ENCODE peak calls at places on chromosomes 6 and 20, in six cellular contexts. One of them, this sample, is unnamed. For H3K4me1, the result is how much of the 10 kb centered on the place peaks cover.

GRCh38 chr6:73145690-73146089 is 79.6 kb downstream of the KHDC1L start:
- DNase-seq in IMR-90: no peak
- DNase-seq in right lobe of liver: no peak
- DNase-seq in stomach: no peak
- DNase-seq in A549: no peak
- DNase-seq in breast epithelium: no peak
- DNase-seq in this sample: no peak

GRCh38 chr6:28589234-28589951 is 63.7 kb downstream of the GPX5 start:
- DNase-seq in IMR-90: peak
- DNase-seq in right lobe of liver: no peak
- DNase-seq in stomach: no peak
- DNase-seq in A549: peak
- DNase-seq in breast epithelium: no peak
- DNase-seq in this sample: peak

GRCh38 chr20:51134405-51134804 is 111.5 kb upstream of the KCNG1 start:
- DNase-seq in IMR-90: no peak
- DNase-seq in right lobe of liver: no peak
- DNase-seq in stomach: no peak
- DNase-seq in A549: no peak
- DNase-seq in breast epithelium: no peak
- DNase-seq in this sample: no peak

GRCh38 chr6:27577922-27578321 is 105.0 kb upstream of the ZNF184 start:
- DNase-seq in IMR-90: no peak
- DNase-seq in right lobe of liver: no peak
- DNase-seq in stomach: no peak
- DNase-seq in A549: no peak
- DNase-seq in breast epithelium: no peak
- DNase-seq in this sample: no peak

GRCh38 chr6:138593100-138593877 is 94.0 kb upstream of the NHSL1 start:
- DNase-seq in IMR-90: peak
- DNase-seq in right lobe of liver: peak
- DNase-seq in stomach: peak
- DNase-seq in A549: peak
- DNase-seq in breast epithelium: no peak
- DNase-seq in this sample: peak

GRCh38 chr20:13336308-13337089 is 115.4 kb downstream of the ISM1 start:
- DNase-seq in IMR-90: peak
- DNase-seq in right lobe of liver: peak
- DNase-seq in stomach: no peak
- DNase-seq in A549: peak
- DNase-seq in breast epithelium: no peak
- DNase-seq in this sample: peak

GRCh38 chr6:123619156-123619555 is 17.6 kb downstream of the TRDN start:
- DNase-seq in IMR-90: no peak
- DNase-seq in right lobe of liver: no peak
- DNase-seq in stomach: no peak
- DNase-seq in A549: no peak
- DNase-seq in breast epithelium: no peak
- DNase-seq in this sample: no peak

GRCh38 chr20:60869032-60869550 is 383.0 kb upstream of the CDH4 start:
- DNase-seq in IMR-90: no peak
- DNase-seq in right lobe of liver: no peak
- DNase-seq in stomach: no peak
- DNase-seq in A549: no peak
- DNase-seq in breast epithelium: no peak
- DNase-seq in this sample: no peak

GRCh38 chr6:45498620-45499019 is 120.9 kb upstream of the SUPT3H start:
- DNase-seq in IMR-90: peak
- DNase-seq in right lobe of liver: no peak
- DNase-seq in stomach: no peak
- DNase-seq in A549: no peak
- DNase-seq in breast epithelium: no peak
- DNase-seq in this sample: no peak

GRCh38 chr20:44494266-44494665 is 18.6 kb downstream of the TTPAL start:
- DNase-seq in IMR-90: peak
- DNase-seq in right lobe of liver: no peak
- DNase-seq in stomach: no peak
- DNase-seq in A549: peak
- DNase-seq in breast epithelium: no peak
- DNase-seq in this sample: no peak

GRCh38 chr6:168156742-168157265 is 77.8 kb upstream of the FRMD1 start:
- DNase-seq in IMR-90: no peak
- DNase-seq in right lobe of liver: no peak
- DNase-seq in stomach: no peak
- DNase-seq in A549: no peak
- DNase-seq in breast epithelium: no peak
- DNase-seq in this sample: no peak

GRCh38 chr6:121573466-121573865 is 138.0 kb downstream of the GJA1 start:
- DNase-seq in IMR-90: no peak
- DNase-seq in right lobe of liver: no peak
- DNase-seq in stomach: no peak
- DNase-seq in A549: no peak
- DNase-seq in breast epithelium: no peak
- DNase-seq in this sample: no peak

GRCh38 chr6:5107332-5107731 is 22.2 kb downstream of the PPP1R3G start:
- DNase-seq in IMR-90: no peak
- DNase-seq in right lobe of liver: no peak
- DNase-seq in stomach: no peak
- DNase-seq in A549: no peak
- DNase-seq in breast epithelium: no peak
- DNase-seq in this sample: no peak

GRCh38 chr6:163892814-163893561 is 478.5 kb downstream of the QKI start:
- DNase-seq in IMR-90: no peak
- DNase-seq in right lobe of liver: no peak
- DNase-seq in stomach: no peak
- DNase-seq in A549: no peak
- DNase-seq in breast epithelium: no peak
- DNase-seq in this sample: no peak

GRCh38 chr6:33990061-33990541 is 155.8 kb downstream of the GRM4 start:
- DNase-seq in IMR-90: no peak
- DNase-seq in right lobe of liver: no peak
- DNase-seq in stomach: peak
- DNase-seq in A549: no peak
- DNase-seq in breast epithelium: peak
- DNase-seq in this sample: no peak

GRCh38 chr20:41058007-41058673 is 29.5 kb downstream of the TOP1 start:
- DNase-seq in IMR-90: peak
- DNase-seq in right lobe of liver: no peak
- DNase-seq in stomach: no peak
- DNase-seq in A549: peak
- DNase-seq in breast epithelium: no peak
- DNase-seq in this sample: no peak

GRCh38 chr6:44672838-44673237 is 285.3 kb downstream of the CDC5L start:
- DNase-seq in IMR-90: no peak
- DNase-seq in right lobe of liver: no peak
- DNase-seq in stomach: no peak
- DNase-seq in A549: no peak
- DNase-seq in breast epithelium: no peak
- DNase-seq in this sample: no peak

GRCh38 chr6:113065606-113066005 is 718.5 kb downstream of the RFPL4B start:
- DNase-seq in IMR-90: peak
- DNase-seq in right lobe of liver: no peak
- DNase-seq in stomach: no peak
- DNase-seq in A549: no peak
- DNase-seq in breast epithelium: no peak
- DNase-seq in this sample: no peak

GRCh38 chr6:317452-318144 is 25.3 kb downstream of the DUSP22 start:
- DNase-seq in IMR-90: no peak
- DNase-seq in right lobe of liver: no peak
- DNase-seq in stomach: no peak
- DNase-seq in A549: no peak
- DNase-seq in breast epithelium: no peak
- DNase-seq in this sample: no peak

GRCh38 chr20:13819885-13820645 is 35.2 kb downstream of the NDUFAF5 start:
- DNase-seq in IMR-90: peak
- DNase-seq in right lobe of liver: peak
- DNase-seq in stomach: peak
- DNase-seq in A549: peak
- DNase-seq in breast epithelium: no peak
- DNase-seq in this sample: peak

GRCh38 chr6:9225441-9225871 is 790.1 kb upstream of the SLC35B3 start:
- DNase-seq in IMR-90: peak
- DNase-seq in right lobe of liver: no peak
- DNase-seq in stomach: no peak
- DNase-seq in A549: no peak
- DNase-seq in breast epithelium: no peak
- DNase-seq in this sample: no peak

GRCh38 chr20:12595841-12596240 is 412.9 kb upstream of the SPTLC3 start:
- DNase-seq in IMR-90: no peak
- DNase-seq in right lobe of liver: no peak
- DNase-seq in stomach: no peak
- DNase-seq in A549: no peak
- DNase-seq in breast epithelium: no peak
- DNase-seq in this sample: no peak

GRCh38 chr6:153727910-153728309 is 311.1 kb upstream of the OPRM1 start:
- DNase-seq in IMR-90: no peak
- DNase-seq in right lobe of liver: no peak
- DNase-seq in stomach: no peak
- DNase-seq in A549: no peak
- DNase-seq in breast epithelium: no peak
- DNase-seq in this sample: no peak

GRCh38 chr6:29696147-29697129 is 15.5 kb upstream of the ZFP57 start:
- DNase-seq in IMR-90: no peak
- DNase-seq in right lobe of liver: no peak
- DNase-seq in stomach: no peak
- DNase-seq in A549: peak
- DNase-seq in breast epithelium: no peak
- DNase-seq in this sample: no peak

GRCh38 chr6:36516559-36516958 is 30.7 kb downstream of the STK38 start:
- DNase-seq in IMR-90: no peak
- DNase-seq in right lobe of liver: peak
- DNase-seq in stomach: no peak
- DNase-seq in A549: no peak
- DNase-seq in breast epithelium: no peak
- DNase-seq in this sample: no peak

GRCh38 chr6:169070506-169071176 is 183.0 kb downstream of the THBS2 start:
- DNase-seq in IMR-90: peak
- DNase-seq in right lobe of liver: no peak
- DNase-seq in stomach: peak
- DNase-seq in A549: peak
- DNase-seq in breast epithelium: no peak
- DNase-seq in this sample: peak

GRCh38 chr6:13045676-13046075 is 282.7 kb downstream of the TBC1D7 start:
- DNase-seq in IMR-90: no peak
- DNase-seq in right lobe of liver: no peak
- DNase-seq in stomach: no peak
- DNase-seq in A549: no peak
- DNase-seq in breast epithelium: no peak
- DNase-seq in this sample: no peak

GRCh38 chr20:58308290-58308679 is 1.2 kb upstream of the RAB22A start:
- DNase-seq in IMR-90: no peak
- DNase-seq in right lobe of liver: no peak
- DNase-seq in stomach: no peak
- DNase-seq in A549: no peak
- DNase-seq in breast epithelium: no peak
- DNase-seq in this sample: no peak
- H3K4me1 ChIP-seq in IMR-90: under half
- H3K4me1 ChIP-seq in right lobe of liver: under half
- H3K4me1 ChIP-seq in stomach: half or more
- H3K4me1 ChIP-seq in A549: under half
- H3K4me1 ChIP-seq in breast epithelium: under half
- H3K4me1 ChIP-seq in this sample: under half

DNA sequence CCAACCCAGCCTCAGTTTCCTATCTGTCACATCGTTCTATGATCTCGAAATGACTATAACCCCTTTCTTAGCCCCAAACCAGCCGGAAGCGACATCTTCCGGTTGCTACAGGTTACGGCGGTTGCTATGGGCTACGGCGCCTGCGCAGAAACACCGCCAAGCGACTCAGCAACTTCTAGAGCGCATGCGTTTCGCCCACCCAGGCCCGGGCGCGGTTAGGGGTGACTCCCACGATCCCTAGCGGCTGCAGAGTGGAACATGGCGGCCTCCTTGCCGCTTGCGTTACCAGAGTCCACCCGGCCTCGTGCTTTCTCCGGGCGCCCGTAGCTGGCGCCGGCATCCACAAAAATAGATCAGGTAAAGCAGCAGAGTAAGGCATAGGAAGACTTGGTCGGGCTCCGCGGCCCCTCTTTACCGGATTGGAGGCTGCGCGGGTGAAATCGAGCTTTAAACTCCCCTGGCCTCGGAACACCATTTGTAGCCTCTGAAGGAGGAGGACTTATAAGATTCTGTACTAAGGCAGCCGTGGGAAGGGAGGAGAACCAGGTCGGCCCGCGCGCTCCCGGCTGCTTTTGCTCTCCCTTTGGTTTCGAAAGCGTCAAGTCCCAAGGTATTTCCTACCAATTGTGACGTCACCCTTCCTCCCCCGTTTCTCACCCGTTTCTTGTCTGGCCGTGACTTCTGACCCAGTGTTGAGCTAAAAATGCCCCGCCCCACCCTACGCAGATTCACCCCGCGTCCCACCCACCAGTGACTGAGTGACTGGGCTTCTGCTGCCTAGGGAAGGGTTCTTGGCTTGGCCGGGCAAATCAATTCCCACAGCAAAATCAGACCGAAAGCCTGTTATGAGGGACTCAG is 3.5 kb downstream of the SDCBP2 start:
- DNase-seq in IMR-90: peak
- DNase-seq in right lobe of liver: peak
- DNase-seq in stomach: peak
- DNase-seq in A549: peak
- DNase-seq in breast epithelium: peak
- DNase-seq in this sample: peak
- TF ChIP-seq POLR2A in IMR-90: peak
- TF ChIP-seq POLR2A in right lobe of liver: peak
- TF ChIP-seq POLR2A in stomach: no peak
- TF ChIP-seq POLR2A in A549: peak
- TF ChIP-seq POLR2A in breast epithelium: peak
- TF ChIP-seq POLR2A in this sample: peak

GRCh38 chr6:143976834-143977354 is 31.2 kb downstream of the PLAGL1 start:
- DNase-seq in IMR-90: no peak
- DNase-seq in right lobe of liver: no peak
- DNase-seq in stomach: no peak
- DNase-seq in A549: no peak
- DNase-seq in breast epithelium: no peak
- DNase-seq in this sample: no peak

GRCh38 chr6:143974089-143974488 is 34.0 kb downstream of the PLAGL1 start:
- DNase-seq in IMR-90: no peak
- DNase-seq in right lobe of liver: no peak
- DNase-seq in stomach: no peak
- DNase-seq in A549: no peak
- DNase-seq in breast epithelium: no peak
- DNase-seq in this sample: no peak

GRCh38 chr6:143971453-143971852 is 36.6 kb downstream of the PLAGL1 start:
- DNase-seq in IMR-90: peak
- DNase-seq in right lobe of liver: no peak
- DNase-seq in stomach: no peak
- DNase-seq in A549: no peak
- DNase-seq in breast epithelium: no peak
- DNase-seq in this sample: no peak

GRCh38 chr6:143970827-143971226 is 37.2 kb downstream of the PLAGL1 start:
- DNase-seq in IMR-90: no peak
- DNase-seq in right lobe of liver: no peak
- DNase-seq in stomach: no peak
- DNase-seq in A549: no peak
- DNase-seq in breast epithelium: no peak
- DNase-seq in this sample: no peak

GRCh38 chr6:143973097-143973979 is 34.7 kb downstream of the PLAGL1 start:
- DNase-seq in IMR-90: no peak
- DNase-seq in right lobe of liver: no peak
- DNase-seq in stomach: no peak
- DNase-seq in A549: no peak
- DNase-seq in breast epithelium: no peak
- DNase-seq in this sample: no peak
- H3K27ac ChIP-seq in IMR-90: no peak
- H3K27ac ChIP-seq in right lobe of liver: no peak
- H3K27ac ChIP-seq in stomach: no peak
- H3K27ac ChIP-seq in A549: no peak
- H3K27ac ChIP-seq in breast epithelium: no peak
- H3K27ac ChIP-seq in this sample: no peak

GRCh38 chr6:106539931-106540330 is 89.4 kb downstream of the RTN4IP1 start:
- DNase-seq in IMR-90: no peak
- DNase-seq in right lobe of liver: no peak
- DNase-seq in stomach: no peak
- DNase-seq in A549: no peak
- DNase-seq in breast epithelium: no peak
- DNase-seq in this sample: no peak
- H3K4me1 ChIP-seq in IMR-90: under half
- H3K4me1 ChIP-seq in right lobe of liver: under half
- H3K4me1 ChIP-seq in stomach: under half
- H3K4me1 ChIP-seq in A549: under half
- H3K4me1 ChIP-seq in breast epithelium: under half
- H3K4me1 ChIP-seq in this sample: under half